ENCODE peak calls at places on chromosomes 6 and 20, in four cellular contexts. K is cardiac muscle cell, B is choroid plexus epithelial cell, L is colonic mucosa. J is an unnamed sample.
A peak's percentile ranks its signal among the peaks of the same experiment; 100 is the strongest.

GRCh38 chr20:16692442-16692841 is 37.4 kb upstream of the SNRPB2 start:
- DNase-seq in L (no peak), B (no peak), K (no peak), J (no peak)

GRCh38 chr20:16444056-16444777 is 129.0 kb downstream of the KIF16B start:
- DNase-seq in K (peak; percentile 46), L (no peak), B (peak; percentile 62), J (peak; percentile 2)

GRCh38 chr6:17666646-17667045 is 40.1 kb downstream of the NUP153 start:
- DNase-seq in K (no peak), L (no peak), B (no peak), J (no peak)

GRCh38 chr6:63927538-63927937 is 291.9 kb downstream of the PHF3 start:
- DNase-seq in B (no peak), K (peak; percentile 1), L (no peak), J (no peak)

GRCh38 chr20:50050660-50051308 is 62.2 kb downstream of the UBE2V1 start:
- DNase-seq in L (no peak), K (no peak), B (no peak), J (peak; percentile 84)

GRCh38 chr6:49527315-49527714 is 23.2 kb upstream of the C6orf141 start:
- DNase-seq in B (no peak), L (no peak), K (no peak), J (no peak)

GRCh38 chr20:59620860-59621485 is 16.6 kb downstream of the PHACTR3 start:
- DNase-seq in K (no peak), B (no peak), L (no peak), J (no peak)

GRCh38 chr6:161228911-161229591 is 44.8 kb downstream of the AGPAT4 start:
- DNase-seq in B (peak; percentile 91), K (peak; percentile 76), L (no peak), J (peak; percentile 49)

GRCh38 chr6:77825204-77825603 is 172.4 kb downstream of the MEI4 start:
- DNase-seq in L (no peak), B (no peak), K (no peak), J (no peak)

GRCh38 chr6:92043782-92044181 is 1375.6 kb downstream of the EPHA7 start:
- DNase-seq in L (no peak), K (no peak), B (no peak), J (no peak)

GRCh38 chr20:44959082-44959895 is 908 bp downstream of the TOMM34 start:
- DNase-seq in K (peak; percentile 51), B (peak; percentile 67), L (no peak), J (peak; percentile 63)

GRCh38 chr6:33172307-33173227 is 19.7 kb downstream of the COL11A2 start:
- DNase-seq in K (peak; percentile 43), B (peak; percentile 53), L (no peak), J (peak; percentile 60)

GRCh38 chr6:22657341-22657985 is 88.1 kb downstream of the HDGFL1 start:
- DNase-seq in L (no peak), K (peak; percentile 21), B (no peak), J (no peak)

GRCh38 chr6:137219664-137220252 is 573 bp upstream of the IFNGR1 start:
- DNase-seq in L (no peak), B (no peak), K (no peak), J (no peak)

GRCh38 chr20:13995086-13995665 is at the start of gene MACROD2:
- DNase-seq in L (peak; percentile 96), B (peak; percentile 83), K (peak; percentile 69), J (peak; percentile 97)

GRCh38 chr6:296151-297122 is 4.2 kb downstream of the DUSP22 start:
- DNase-seq in K (peak; percentile 15), L (no peak), B (peak; percentile 31), J (peak; percentile 57)

GRCh38 chr20:38149880-38150594 is 15.0 kb downstream of the TGM2 start:
- DNase-seq in L (no peak), B (no peak), K (no peak), J (no peak)

GRCh38 chr6:139540276-139540675 is 165.8 kb upstream of the CITED2 start:
- DNase-seq in B (peak; percentile 69), K (peak; percentile 68), L (no peak), J (peak; percentile 62)

GRCh38 chr6:1635305-1636010 is 25.7 kb downstream of the FOXC1 start:
- DNase-seq in K (no peak), B (no peak), L (no peak), J (no peak)

GRCh38 chr20:48702388-48703041 is 125.3 kb downstream of the PREX1 start:
- DNase-seq in B (no peak), L (no peak), K (no peak), J (no peak)

GRCh38 chr6:39844866-39845265 is 52.7 kb downstream of the DAAM2 start:
- DNase-seq in L (no peak), B (no peak), K (no peak), J (no peak)

GRCh38 chr6:142728910-142729481 is 216.0 kb downstream of the HIVEP2 start:
- DNase-seq in L (no peak), B (peak; percentile 93), K (peak; percentile 90), J (no peak)

GRCh38 chr6:124480021-124480430 is 482.2 kb upstream of the RNF217 start:
- DNase-seq in B (peak; percentile 75), K (no peak), L (no peak), J (peak; percentile 18)

GRCh38 chr6:119495230-119495683 is 145.7 kb upstream of the MAN1A1 start:
- DNase-seq in L (peak; percentile 72), B (no peak), K (no peak), J (no peak)

GRCh38 chr6:104789770-104790190 is 69.9 kb downstream of the HACE1 start:
- DNase-seq in K (peak; percentile 77), L (no peak), B (peak; percentile 85), J (peak; percentile 53)

GRCh38 chr6:135451617-135452190 is 45.8 kb downstream of the AHI1 start:
- DNase-seq in B (peak; percentile 64), L (no peak), K (peak; percentile 65), J (peak; percentile 57)

GRCh38 chr6:32113386-32114352 is 4.5 kb upstream of the TNXB start:
- DNase-seq in L (peak; percentile 65), B (peak; percentile 94), K (peak; percentile 98), J (peak; percentile 67)

GRCh38 chr20:48826883-48827771 is 672 bp downstream of the PREX1 start:
- DNase-seq in K (peak; percentile 27), L (no peak), B (no peak), J (no peak)

GRCh38 chr6:117191009-117191408 is 74.3 kb upstream of the VGLL2 start:
- DNase-seq in B (no peak), L (no peak), K (no peak), J (no peak)

GRCh38 chr6:20790032-20790791 is 256.0 kb downstream of the CDKAL1 start:
- DNase-seq in B (peak; percentile 30), L (no peak), K (no peak), J (no peak)

GRCh38 chr20:57596998-57597939 is 23.0 kb downstream of the ZBP1 start:
- DNase-seq in K (peak; percentile 60), B (peak; percentile 49), L (peak; percentile 78), J (peak; percentile 49)

GRCh38 chr20:35091808-35092523 is 641 bp downstream of the TRPC4AP start:
- DNase-seq in B (peak; percentile 36), L (peak; percentile 29), K (no peak), J (peak; percentile 25)

GRCh38 chr20:57748601-57749130 is 38.9 kb upstream of the PMEPA1 start:
- DNase-seq in L (peak; percentile 81), K (peak; percentile 61), B (peak; percentile 34), J (peak; percentile 90)

GRCh38 chr6:38184041-38184779 is 364.7 kb downstream of the ZFAND3 start:
- DNase-seq in B (no peak), L (no peak), K (no peak), J (no peak)

GRCh38 chr6:135901776-135902524 is 50.4 kb downstream of the PDE7B start:
- DNase-seq in K (peak; percentile 97), L (no peak), B (peak; percentile 97), J (peak; percentile 87)

GRCh38 chr6:12034831-12035230 is 22.7 kb downstream of the HIVEP1 start:
- DNase-seq in K (no peak), L (no peak), B (peak; percentile 26), J (no peak)
- TF ChIP-seq CTCF in K (no peak), L (no peak), B (peak; percentile 18), J (no peak)

DNA sequence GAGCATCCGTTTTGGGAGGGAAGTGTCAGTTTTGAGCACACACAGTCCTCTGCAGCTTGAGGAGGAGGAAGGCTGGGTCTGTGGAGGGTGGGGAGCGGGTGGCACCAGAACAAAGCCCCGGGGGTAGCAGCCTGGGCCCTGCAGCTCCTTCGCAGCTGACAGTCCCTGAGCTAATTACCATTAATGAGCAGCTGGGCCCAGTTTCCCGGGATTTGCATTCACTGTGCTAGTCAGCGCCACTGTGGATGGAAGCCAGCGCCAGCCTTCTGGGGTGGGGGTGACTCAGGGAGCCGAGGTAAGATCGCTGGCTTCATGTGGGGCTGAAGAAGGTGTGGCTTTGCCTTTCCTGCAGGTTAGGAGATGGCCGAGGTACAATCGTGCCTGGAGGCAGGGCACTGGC is 18.5 kb downstream of the SRXN1 start:
- DNase-seq in K (no peak), B (no peak), L (no peak), J (no peak)
- TF ChIP-seq CTCF in K (no peak), B (no peak), L (no peak), J (no peak)

DNA sequence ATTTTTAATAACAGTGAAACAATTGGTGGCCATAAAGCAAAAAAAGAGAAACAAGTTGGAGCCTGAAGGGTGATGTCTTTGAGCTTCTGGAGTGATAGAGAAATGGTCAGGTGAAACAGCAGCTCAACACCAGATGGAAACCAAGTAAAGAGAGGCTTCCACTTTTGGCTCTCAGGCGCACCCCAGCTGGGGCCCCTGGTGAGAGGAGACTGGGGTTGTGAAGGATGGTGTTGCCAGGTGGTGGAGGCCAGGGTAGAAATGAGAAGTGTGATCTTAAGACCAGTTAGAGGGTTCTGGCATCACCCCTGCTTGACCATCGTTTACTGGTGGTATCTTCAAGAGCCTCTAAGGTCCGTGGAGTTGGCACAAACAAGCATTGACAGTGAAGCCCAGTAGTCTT is 126.0 kb upstream of the AKIRIN2 start:
- DNase-seq in K (no peak), L (no peak), B (no peak), J (no peak)
- TF ChIP-seq CTCF in K (no peak), L (no peak), B (no peak), J (no peak)

GRCh38 chr6:5367510-5367909 is 106.2 kb downstream of the FARS2 start:
- DNase-seq in B (no peak), K (no peak), L (no peak), J (no peak)
- TF ChIP-seq CTCF in B (no peak), K (no peak), L (no peak), J (no peak)

GRCh38 chr6:42510795-42511194 is 53.0 kb upstream of the UBR2 start:
- DNase-seq in K (no peak), B (no peak), L (no peak), J (no peak)
- TF ChIP-seq CTCF in K (no peak), B (peak; percentile 26), L (no peak), J (no peak)

J was measured in MCF 10A.